ENCODE peak calls at places on chromosomes 16 and 17, in seven cellular contexts. N, C, A, U, Q, O and J are unnamed samples.

GRCh38 chr17:39219647-39220154 is 6.0 kb downstream of the STAC2 start:
- DNase-seq in N (no peak), C (no peak), A (no peak), U (no peak), Q (no peak), O (no peak), J (no peak)

GRCh38 chr16:64452446-64452845 is 669.4 kb downstream of the CDH11 start:
- DNase-seq in N (no peak), C (no peak), A (no peak), U (no peak), Q (no peak), O (no peak), J (no peak)

GRCh38 chr17:31787857-31788570 is 71.0 kb downstream of the COPRS start:
- DNase-seq in N (no peak), C (peak), A (no peak), U (no peak), Q (no peak), O (peak), J (no peak)

GRCh38 chr16:2194166-2194834 is 2.1 kb downstream of the CASKIN1 start:
- DNase-seq in N (peak), C (peak), A (no peak), U (no peak), Q (no peak), O (no peak), J (no peak)

GRCh38 chr16:85982563-85982939 is 83.6 kb downstream of the IRF8 start:
- DNase-seq in N (no peak), C (no peak), A (no peak), U (no peak), Q (no peak), O (peak), J (peak)

GRCh38 chr17:30586818-30587595 is 109.8 kb downstream of the GOSR1 start:
- DNase-seq in N (no peak), C (peak), A (no peak), U (no peak), Q (no peak), O (no peak), J (no peak)

GRCh38 chr17:31130286-31131224 is 35.8 kb downstream of the NF1 start:
- DNase-seq in N (no peak), C (peak), A (no peak), U (no peak), Q (no peak), O (peak), J (no peak)

GRCh38 chr17:72470338-72471133 is 349.7 kb downstream of the SOX9 start:
- DNase-seq in N (no peak), C (no peak), A (no peak), U (no peak), Q (no peak), O (no peak), J (no peak)

GRCh38 chr17:16906670-16907069 is 65.2 kb downstream of the TNFRSF13B start:
- DNase-seq in N (no peak), C (no peak), A (no peak), U (no peak), Q (no peak), O (no peak), J (no peak)

GRCh38 chr16:66255647-66256046 is 110.8 kb upstream of the CDH5 start:
- DNase-seq in N (no peak), C (no peak), A (no peak), U (no peak), Q (no peak), O (no peak), J (no peak)

GRCh38 chr16:912322-912683 is 58.5 kb downstream of the LMF1 start:
- DNase-seq in N (no peak), C (no peak), A (no peak), U (no peak), Q (no peak), O (no peak), J (no peak)

GRCh38 chr16:1784977-1785845 is 2.5 kb downstream of the NUBP2 start:
- DNase-seq in N (no peak), C (no peak), A (no peak), U (no peak), Q (no peak), O (peak), J (no peak)

GRCh38 chr17:14427914-14428639 is 127.2 kb downstream of the HS3ST3B1 start:
- DNase-seq in N (no peak), C (no peak), A (no peak), U (peak), Q (no peak), O (no peak), J (peak)

GRCh38 chr16:21971856-21972255 is 18.7 kb downstream of the UQCRC2 start:
- DNase-seq in N (no peak), C (no peak), A (no peak), U (no peak), Q (no peak), O (no peak), J (no peak)

GRCh38 chr17:68861602-68862001 is 93.6 kb downstream of the ABCA8 start:
- DNase-seq in N (no peak), C (no peak), A (no peak), U (no peak), Q (no peak), O (no peak), J (no peak)

GRCh38 chr17:41917957-41918391 is 777 bp downstream of the ACLY start:
- DNase-seq in N (no peak), C (peak), A (peak), U (peak), Q (no peak), O (peak), J (peak)

GRCh38 chr17:9924735-9925191 is 19.7 kb upstream of the RCVRN start:
- DNase-seq in N (peak), C (peak), A (peak), U (peak), Q (no peak), O (no peak), J (no peak)

GRCh38 chr17:75517277-75517865 is 1.0 kb downstream of the TSEN54 start:
- DNase-seq in N (peak), C (no peak), A (peak), U (peak), Q (no peak), O (no peak), J (peak)

GRCh38 chr17:31269597-31269996 is 27.4 kb downstream of the OMG start:
- DNase-seq in N (peak), C (peak), A (no peak), U (no peak), Q (peak), O (no peak), J (no peak)

GRCh38 chr17:66405836-66406679 is 103.6 kb downstream of the PRKCA start:
- DNase-seq in N (no peak), C (no peak), A (peak), U (no peak), Q (no peak), O (no peak), J (no peak)

GRCh38 chr16:66275795-66276428 is 90.6 kb upstream of the CDH5 start:
- DNase-seq in N (peak), C (peak), A (peak), U (no peak), Q (peak), O (no peak), J (no peak)

GRCh38 chr17:944266-944665 is 35.3 kb downstream of the NXN start:
- DNase-seq in N (no peak), C (no peak), A (no peak), U (no peak), Q (no peak), O (no peak), J (no peak)

GRCh38 chr17:81952792-81953228 is 5.8 kb upstream of the MYADML2 start:
- DNase-seq in N (no peak), C (no peak), A (no peak), U (no peak), Q (no peak), O (no peak), J (no peak)

GRCh38 chr16:58855291-58855823 is 121.2 kb upstream of the GOT2 start:
- DNase-seq in N (no peak), C (no peak), A (no peak), U (no peak), Q (no peak), O (no peak), J (no peak)

GRCh38 chr17:3659541-3660111 is 8.8 kb downstream of the TAX1BP3 start:
- DNase-seq in N (peak), C (peak), A (no peak), U (no peak), Q (no peak), O (peak), J (no peak)

GRCh38 chr16:12471383-12471782 is 332.3 kb downstream of the CPPED1 start:
- DNase-seq in N (no peak), C (no peak), A (no peak), U (no peak), Q (no peak), O (no peak), J (no peak)

GRCh38 chr17:75572713-75573539 is 14.7 kb upstream of the MYO15B start:
- DNase-seq in N (no peak), C (no peak), A (no peak), U (no peak), Q (no peak), O (no peak), J (no peak)

GRCh38 chr16:86044881-86045600 is 146.1 kb downstream of the IRF8 start:
- DNase-seq in N (no peak), C (no peak), A (no peak), U (peak), Q (no peak), O (no peak), J (peak)

DNA sequence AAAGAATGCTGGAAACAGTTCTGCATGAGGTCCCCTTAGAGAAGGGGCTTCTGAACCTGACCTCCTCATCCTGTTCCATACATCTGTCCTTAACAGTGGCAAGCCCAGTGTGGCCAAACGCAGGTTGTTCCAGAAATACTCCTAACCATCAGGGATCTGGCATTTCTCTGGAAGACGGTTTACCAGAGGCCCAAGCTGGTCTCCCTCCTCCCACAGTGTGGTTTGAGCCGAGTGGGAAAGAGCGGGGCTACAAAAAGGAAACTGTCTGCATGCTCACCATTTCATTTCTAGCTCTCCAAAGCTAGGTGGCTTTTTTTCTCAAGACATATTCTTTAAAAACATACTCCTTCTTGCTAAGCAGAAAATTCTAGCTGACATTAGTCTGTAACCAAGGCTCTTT is 6.0 kb downstream of the MXRA7 start:
- DNase-seq in N (no peak), C (no peak), A (no peak), U (no peak), Q (no peak), O (no peak), J (no peak)
- H3K27ac ChIP-seq in N (no peak), C (no peak), A (no peak), U (no peak), Q (no peak), O (peak), J (no peak)

GRCh38 chr16:89922477-89922883 is 662 bp upstream of the TUBB3 start:
- DNase-seq in N (peak), C (peak), A (peak), U (no peak), Q (no peak), O (peak), J (no peak)
- H3K27ac ChIP-seq in N (peak), C (no peak), A (peak), U (no peak), Q (peak), O (peak), J (peak)

GRCh38 chr16:82769845-82770244 is 143.1 kb downstream of the CDH13 start:
- DNase-seq in N (no peak), C (no peak), A (no peak), U (no peak), Q (no peak), O (peak), J (no peak)
- H3K27ac ChIP-seq in N (no peak), C (no peak), A (no peak), U (no peak), Q (no peak), O (no peak), J (no peak)

GRCh38 chr16:81586976-81587625 is 142.5 kb downstream of the CMIP start:
- DNase-seq in N (no peak), C (no peak), A (no peak), U (no peak), Q (no peak), O (no peak), J (no peak)
- H3K27ac ChIP-seq in N (peak), C (peak), A (no peak), U (no peak), Q (no peak), O (no peak), J (no peak)

GRCh38 chr17:50423553-50424159 is 2.4 kb upstream of the ACSF2 start:
- DNase-seq in N (no peak), C (peak), A (no peak), U (no peak), Q (no peak), O (no peak), J (no peak)

GRCh38 chr17:50424246-50425000 is 1.6 kb upstream of the ACSF2 start:
- DNase-seq in N (no peak), C (no peak), A (no peak), U (no peak), Q (no peak), O (no peak), J (no peak)

GRCh38 chr17:50421308-50422031 is 4.5 kb upstream of the ACSF2 start:
- DNase-seq in N (no peak), C (peak), A (no peak), U (peak), Q (no peak), O (no peak), J (no peak)

GRCh38 chr17:50420419-50421112 is 5.5 kb upstream of the ACSF2 start:
- DNase-seq in N (no peak), C (peak), A (no peak), U (no peak), Q (no peak), O (no peak), J (no peak)

DNA sequence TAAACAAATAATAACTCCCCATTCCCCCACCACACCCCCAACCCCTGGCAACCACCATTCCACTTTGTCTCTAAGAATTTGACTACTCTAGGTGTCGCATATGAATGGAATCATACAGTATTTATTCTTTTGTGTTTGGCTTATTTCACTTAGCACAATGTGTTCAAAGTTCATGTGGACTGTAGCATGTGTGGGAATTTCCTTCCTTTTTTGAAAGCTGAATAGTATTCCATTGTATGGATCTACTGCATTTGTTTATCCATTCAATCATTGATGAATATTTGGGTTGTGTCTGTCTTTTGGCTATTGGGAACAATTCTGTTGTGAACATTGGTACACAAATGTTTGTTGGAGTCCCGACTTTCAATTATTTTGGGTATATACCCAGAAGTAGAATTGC is 3.3 kb upstream of the ACSF2 start:
- DNase-seq in N (no peak), C (no peak), A (no peak), U (no peak), Q (no peak), O (no peak), J (no peak)
- H3K27ac ChIP-seq in N (no peak), C (no peak), A (no peak), U (no peak), Q (no peak), O (no peak), J (no peak)

GRCh38 chr17:70373369-70373768 is 204.0 kb downstream of the KCNJ2 start:
- DNase-seq in N (no peak), C (no peak), A (no peak), U (no peak), Q (no peak), O (no peak), J (no peak)

GRCh38 chr17:70375813-70376448 is 206.6 kb downstream of the KCNJ2 start:
- DNase-seq in N (no peak), C (no peak), A (no peak), U (no peak), Q (no peak), O (no peak), J (no peak)

GRCh38 chr17:70374496-70374895 is 205.2 kb downstream of the KCNJ2 start:
- DNase-seq in N (no peak), C (no peak), A (peak), U (no peak), Q (no peak), O (no peak), J (no peak)

GRCh38 chr17:70378005-70378404 is 208.7 kb downstream of the KCNJ2 start:
- DNase-seq in N (no peak), C (no peak), A (peak), U (no peak), Q (no peak), O (no peak), J (no peak)

DNA sequence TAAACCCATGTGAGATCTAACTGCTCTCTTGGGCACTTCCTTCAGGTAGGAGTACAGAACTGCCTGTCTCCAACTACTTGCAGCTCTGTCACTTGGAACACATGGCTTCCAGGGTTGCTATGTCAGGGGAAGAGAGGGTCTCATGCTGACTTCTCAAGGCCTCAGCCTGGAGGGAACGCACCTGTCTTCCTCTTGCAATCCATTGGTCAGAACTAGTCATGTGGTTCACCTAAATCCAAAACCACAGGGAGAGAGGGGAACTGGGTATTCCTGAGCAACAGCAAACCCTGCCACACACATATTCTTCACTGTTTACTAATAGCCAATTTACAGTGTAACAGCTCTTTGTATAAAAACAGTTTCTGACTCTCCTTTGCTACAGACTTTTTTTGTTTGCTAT is 206.1 kb downstream of the KCNJ2 start:
- DNase-seq in N (no peak), C (no peak), A (no peak), U (no peak), Q (no peak), O (no peak), J (no peak)
- H3K27ac ChIP-seq in N (no peak), C (no peak), A (no peak), U (no peak), Q (no peak), O (no peak), J (no peak)

GRCh38 chr17:73901661-73902415 is 257.6 kb upstream of the SDK2 start:
- DNase-seq in N (no peak), C (peak), A (no peak), U (no peak), Q (no peak), O (peak), J (no peak)
- H3K27ac ChIP-seq in N (no peak), C (no peak), A (no peak), U (no peak), Q (no peak), O (no peak), J (no peak)

DNA sequence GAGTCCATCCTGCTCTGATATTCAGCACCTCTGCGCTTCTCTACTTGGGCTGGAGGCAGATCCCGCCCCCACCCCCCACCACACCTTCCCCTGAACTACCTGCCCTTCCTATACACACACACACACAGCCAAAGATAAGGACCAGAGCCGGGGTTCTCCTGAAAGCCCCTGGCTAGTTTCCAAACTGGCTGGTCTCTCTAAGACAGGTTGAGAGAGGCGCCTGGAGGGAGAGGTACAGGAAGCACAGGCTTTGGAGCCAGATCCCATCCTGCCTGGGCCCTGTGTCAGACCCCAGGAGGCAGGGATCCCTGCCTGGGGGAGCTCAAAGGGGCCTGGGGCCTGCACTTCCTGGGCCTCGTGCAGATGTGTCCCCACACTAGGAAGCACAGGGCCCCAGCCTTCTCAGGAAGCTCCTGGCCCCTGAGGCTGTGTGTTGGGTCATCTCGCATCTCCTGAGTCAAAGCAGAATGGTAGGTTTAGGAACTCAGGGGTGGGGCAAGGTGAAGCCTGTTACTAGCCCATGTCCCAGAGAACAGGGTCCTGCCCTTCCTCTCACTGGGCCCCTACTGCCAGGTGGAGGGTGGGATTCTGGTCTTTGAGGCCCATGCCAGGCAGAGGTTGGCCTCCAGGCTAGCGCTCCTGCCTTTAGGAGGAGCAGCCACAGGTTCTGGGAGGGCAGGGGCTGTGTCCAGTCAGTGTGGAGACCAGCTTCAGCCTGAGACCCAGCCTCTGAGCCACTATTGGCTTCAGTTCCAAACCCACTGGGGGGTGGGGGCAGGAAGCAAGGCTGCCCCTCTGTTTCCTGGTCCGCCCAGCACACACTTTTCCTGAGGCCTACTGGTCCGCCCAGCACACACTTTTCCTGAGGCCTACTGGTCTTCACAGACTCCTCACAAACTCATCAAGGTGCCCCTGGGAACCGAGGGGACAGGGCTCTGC is 16.1 kb downstream of the SLC5A10 start:
- DNase-seq in N (no peak), C (no peak), A (no peak), U (no peak), Q (no peak), O (no peak), J (no peak)
- H3K27ac ChIP-seq in N (peak), C (peak), A (peak), U (no peak), Q (peak), O (no peak), J (no peak)

GRCh38 chr17:57459286-57459915 is 203.1 kb downstream of the MSI2 start:
- DNase-seq in N (peak), C (peak), A (no peak), U (no peak), Q (no peak), O (no peak), J (no peak)

GRCh38 chr17:57461082-57461481 is 204.8 kb downstream of the MSI2 start:
- DNase-seq in N (no peak), C (no peak), A (no peak), U (no peak), Q (no peak), O (no peak), J (no peak)

GRCh38 chr17:57456622-57457021 is 200.3 kb downstream of the MSI2 start:
- DNase-seq in N (no peak), C (no peak), A (no peak), U (no peak), Q (no peak), O (no peak), J (no peak)

GRCh38 chr17:57457188-57457587 is 200.9 kb downstream of the MSI2 start:
- DNase-seq in N (no peak), C (no peak), A (no peak), U (no peak), Q (no peak), O (no peak), J (no peak)

GRCh38 chr17:57458718-57459285 is 202.5 kb downstream of the MSI2 start:
- DNase-seq in N (no peak), C (no peak), A (no peak), U (no peak), Q (no peak), O (no peak), J (no peak)
- H3K27ac ChIP-seq in N (peak), C (no peak), A (no peak), U (no peak), Q (no peak), O (no peak), J (no peak)